ENCODE peak calls at places on chromosomes 13 and 19, in four cellular contexts. Y is stomach, B is A549, K is cardiac muscle cell. I is an unnamed sample.

GRCh38 chr13:99206226-99206625 is 5.6 kb downstream of the UBAC2 start:
- DNase-seq in Y (no peak), B (no peak), K (no peak), I (no peak)

GRCh38 chr19:19545128-19545591 is 7.1 kb downstream of the CILP2 start:
- DNase-seq in Y (no peak), B (no peak), K (no peak), I (no peak)

GRCh38 chr13:52012512-52012836 is 276 bp downstream of the ALG11 start:
- DNase-seq in Y (no peak), B (no peak), K (no peak), I (no peak)

GRCh38 chr13:110454227-110454859 is 107.2 kb downstream of the RAB20 start:
- DNase-seq in Y (no peak), B (no peak), K (no peak), I (no peak)

GRCh38 chr13:51613535-51613934 is 29.3 kb downstream of the WDFY2 start:
- DNase-seq in Y (no peak), B (no peak), K (no peak), I (no peak)

GRCh38 chr19:35977446-35978222 is 17.4 kb upstream of the SDHAF1 start:
- DNase-seq in Y (no peak), B (peak; percentile 66), K (no peak), I (no peak)

GRCh38 chr13:72170571-72170970 is 303.6 kb upstream of the DACH1 start:
- DNase-seq in Y (no peak), B (no peak), K (no peak), I (no peak)

GRCh38 chr13:45782327-45783045 is 69.1 kb downstream of the SIAH3 start:
- DNase-seq in Y (no peak), B (no peak), K (no peak), I (no peak)

GRCh38 chr13:47299316-47299715 is 402.5 kb upstream of the HTR2A start:
- DNase-seq in Y (no peak), B (no peak), K (no peak), I (no peak)

GRCh38 chr13:110055089-110055488 is 251.9 kb downstream of the COL4A1 start:
- DNase-seq in Y (no peak), B (no peak), K (no peak), I (no peak)

GRCh38 chr13:66359910-66360552 is 870.1 kb downstream of the PCDH9 start:
- DNase-seq in Y (no peak), B (no peak), K (no peak), I (no peak)

GRCh38 chr13:67043901-67044300 is 186.2 kb downstream of the PCDH9 start:
- DNase-seq in Y (no peak), B (no peak), K (peak; percentile 75), I (no peak)

GRCh38 chr13:96772426-96772825 is 221.8 kb downstream of the OXGR1 start:
- DNase-seq in Y (no peak), B (no peak), K (no peak), I (no peak)

GRCh38 chr19:15337202-15337601 is 4.9 kb upstream of the BRD4 start:
- DNase-seq in Y (no peak), B (no peak), K (peak; percentile 38), I (no peak)

GRCh38 chr13:98317573-98318171 is 140.6 kb upstream of the RNF113B start:
- DNase-seq in Y (no peak), B (no peak), K (no peak), I (no peak)

GRCh38 chr13:57925250-57925649 is 293.7 kb downstream of the PCDH17 start:
- DNase-seq in Y (no peak), B (no peak), K (no peak), I (no peak)

GRCh38 chr19:32675720-32676185 is at the start of gene RGS9BP:
- DNase-seq in Y (peak; percentile 83), B (peak; percentile 92), K (peak; percentile 77), I (no peak)

GRCh38 chr13:31940076-31940475 is 91.5 kb upstream of the FRY start:
- DNase-seq in Y (no peak), B (no peak), K (no peak), I (no peak)

GRCh38 chr13:30126903-30127428 is 180.4 kb downstream of the KATNAL1 start:
- DNase-seq in Y (peak; percentile 71), B (no peak), K (no peak), I (no peak)

GRCh38 chr19:17473041-17473440 is 2.7 kb downstream of the SLC27A1 start:
- DNase-seq in Y (peak; percentile 30), B (no peak), K (peak; percentile 82), I (peak; percentile 73)

GRCh38 chr13:31072041-31072440 is 89.7 kb downstream of the HSPH1 start:
- DNase-seq in Y (no peak), B (no peak), K (peak; percentile 52), I (no peak)

GRCh38 chr13:25874907-25875306 is 176.9 kb downstream of the SHISA2 start:
- DNase-seq in Y (no peak), B (no peak), K (no peak), I (no peak)

GRCh38 chr19:33143897-33144405 is 12.0 kb downstream of the WDR88 start:
- DNase-seq in Y (peak; percentile 73), B (peak; percentile 98), K (peak; percentile 68), I (no peak)

GRCh38 chr13:48448963-48449614 is 36.2 kb upstream of the LPAR6 start:
- DNase-seq in Y (no peak), B (no peak), K (peak; percentile 83), I (no peak)

GRCh38 chr19:49875801-49876421 is 1.2 kb downstream of the AKT1S1 start:
- DNase-seq in Y (no peak), B (peak; percentile 79), K (peak; percentile 51), I (no peak)

GRCh38 chr13:75685239-75685697 is 49.1 kb downstream of the LMO7 start:
- DNase-seq in Y (no peak), B (no peak), K (peak; percentile 74), I (peak; percentile 64)

DNA sequence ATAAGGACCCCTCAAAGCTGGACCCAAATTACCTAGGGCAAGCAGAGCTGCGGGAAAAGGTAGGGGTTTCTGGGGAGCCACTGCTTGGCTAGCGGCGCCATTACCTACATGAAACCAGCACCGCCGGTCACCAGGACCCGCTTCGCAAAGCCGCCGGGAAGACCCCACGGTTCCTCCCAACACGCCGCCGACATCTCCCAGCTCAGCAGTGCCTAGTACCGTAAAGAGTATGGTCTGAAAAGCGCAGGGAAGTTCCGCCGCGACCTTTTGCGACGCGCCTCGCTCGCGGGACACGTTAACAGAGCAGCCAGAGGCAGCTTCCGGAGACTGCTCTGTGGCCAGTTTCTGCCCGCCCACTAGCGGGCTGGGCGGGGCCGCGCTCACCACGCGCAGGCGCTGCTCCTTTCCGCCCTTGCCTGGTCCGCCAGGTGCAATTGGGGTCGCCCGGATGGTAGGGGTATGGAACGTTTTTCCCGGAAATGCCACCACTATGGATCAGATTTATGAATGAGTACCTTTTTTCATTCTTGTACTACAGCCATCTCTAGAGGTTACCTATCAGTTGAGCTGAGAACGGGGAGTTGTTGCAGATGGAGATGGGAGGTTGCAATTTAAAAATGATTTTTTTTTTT is at the start of gene TGDS:
- DNase-seq in Y (peak; percentile 91), B (peak; percentile 73), K (peak; percentile 93), I (peak; percentile 86)
- TF ChIP-seq CTCF in Y (no peak), B (no peak), K (no peak), I (no peak)

DNA sequence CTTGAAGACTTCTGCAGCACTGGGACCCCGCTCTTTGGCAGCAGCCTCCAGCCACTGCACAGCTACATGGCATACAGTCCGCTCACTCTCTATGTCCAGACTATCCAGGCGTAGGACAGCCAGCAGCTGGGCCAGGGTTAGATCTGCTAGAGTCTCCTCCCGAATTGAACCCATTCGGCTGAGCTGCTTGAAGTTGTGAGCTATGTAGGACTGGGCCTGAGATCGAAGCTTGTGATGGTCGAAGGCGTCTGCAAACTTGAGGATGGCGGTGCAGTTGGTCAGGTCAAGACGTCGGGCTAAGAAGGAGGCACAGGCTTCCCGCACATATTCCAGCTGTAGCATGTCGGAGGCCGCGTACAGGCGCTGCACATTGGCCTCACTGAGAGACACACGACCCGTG is 900 bp downstream of the KBTBD7 start:
- DNase-seq in Y (no peak), B (no peak), K (no peak), I (no peak)
- H3K4me3 ChIP-seq in Y (peak overlapping the region; percentile 79), B (peak overlapping the region; percentile 69), K (peak overlapping the region; percentile 49), I (peak overlapping the region; percentile 46)

GRCh38 chr13:55517312-55517711 is 1623.4 kb upstream of the PRR20A start:
- DNase-seq in Y (no peak), B (no peak), K (no peak), I (no peak)
- TF ChIP-seq CTCF in Y (no peak), B (no peak), K (no peak), I (no peak)

DNA sequence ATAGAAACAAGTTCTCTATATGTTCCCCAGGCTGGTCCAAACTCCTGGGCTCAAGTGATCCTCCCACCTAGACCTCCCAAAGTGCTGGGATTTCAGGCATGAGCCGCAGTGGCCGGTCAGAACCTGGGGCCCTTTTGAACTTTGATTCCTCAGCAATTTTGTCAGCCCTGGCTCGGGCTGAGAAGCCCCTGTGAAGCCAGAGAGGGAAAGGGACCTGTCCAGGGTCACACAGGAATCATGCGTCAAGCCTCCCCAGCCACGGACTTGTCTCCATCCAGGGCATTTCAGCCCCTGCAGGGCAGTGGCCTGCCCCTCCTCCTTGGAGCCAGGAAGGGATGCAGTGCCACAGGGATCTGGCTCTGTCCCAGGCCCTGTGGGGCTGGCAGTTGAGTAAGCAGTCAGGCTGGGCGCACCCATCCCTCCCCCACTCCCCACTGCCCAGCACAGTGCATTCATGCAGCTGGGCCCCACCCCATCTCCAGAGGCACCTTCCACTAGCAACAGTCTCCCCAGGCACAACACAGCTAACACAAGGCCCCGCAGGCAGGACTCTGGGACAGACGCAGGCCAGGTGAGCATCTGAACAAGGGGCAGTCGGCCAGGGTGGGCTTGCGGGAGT is at the start of gene CAPS:
- DNase-seq in Y (peak; percentile 91), B (peak; percentile 26), K (peak; percentile 72), I (no peak)
- H3K4me3 ChIP-seq in Y (peak within 1 kb of the TSS; percentile 35), B (no peak within 1 kb of the TSS), K (no peak within 1 kb of the TSS), I (no peak within 1 kb of the TSS)

GRCh38 chr19:45600340-45600885 is 1.6 kb downstream of the GPR4 start:
- DNase-seq in Y (no peak), B (no peak), K (no peak), I (no peak)
- TF ChIP-seq CTCF in Y (no peak), B (no peak), K (no peak), I (no peak)